ENCODE peak calls at places on chromosomes 12 and 14, in ten cellular contexts. O is choroid plexus epithelial cell, H is H9, V is type B pancreatic cell, C is IMR-90, L is retinal pigment epithelial cell, Q is kidney, G is psoas muscle, J is heart right ventricle, W is pancreas. U is an unnamed sample.

GRCh38 chr12:110141389-110141788 is 17.2 kb downstream of the IFT81 start:
- DNase-seq in O (peak), H (no peak), V (no peak), C (peak), L (no peak), Q (no peak), G (peak), J (peak), W (no peak), U (peak)

GRCh38 chr14:54568821-54569591 is 2.1 kb downstream of the SAMD4A start:
- DNase-seq in O (peak), H (no peak), V (no peak), C (peak), L (no peak), Q (peak), G (peak), J (no peak), W (no peak), U (no peak)

GRCh38 chr12:18135509-18135908 is 45.5 kb upstream of the RERGL start:
- DNase-seq in O (peak), H (no peak), V (no peak), C (no peak), L (no peak), Q (no peak), G (no peak), J (no peak), W (no peak), U (no peak)

GRCh38 chr14:53412819-53413664 is 259.9 kb upstream of the DDHD1 start:
- DNase-seq in O (peak), H (no peak), V (no peak), C (no peak), L (no peak), Q (no peak), G (no peak), J (no peak), W (no peak), U (no peak)

GRCh38 chr14:20485900-20486299 is 16.7 kb downstream of the PNP start:
- DNase-seq in O (no peak), H (peak), V (no peak), C (no peak), L (no peak), Q (no peak), G (no peak), J (no peak), W (no peak), U (no peak)

GRCh38 chr14:22268875-22269274 is 320.1 kb downstream of the DAD1 start:
- DNase-seq in O (peak), H (no peak), V (no peak), C (peak), L (peak), Q (no peak), G (no peak), J (no peak), W (no peak), U (no peak)

GRCh38 chr12:92952394-92952793 is 23.3 kb upstream of the EEA1 start:
- DNase-seq in O (no peak), H (no peak), V (no peak), C (no peak), L (no peak), Q (no peak), G (no peak), J (no peak), W (no peak), U (no peak)

GRCh38 chr12:57160021-57160420 is 12.6 kb upstream of the LRP1-AS start:
- DNase-seq in O (no peak), H (no peak), V (no peak), C (no peak), L (no peak), Q (no peak), G (no peak), J (no peak), W (no peak), U (no peak)

GRCh38 chr12:124471828-124472227 is 95.6 kb downstream of the NCOR2 start:
- DNase-seq in O (no peak), H (no peak), V (no peak), C (no peak), L (no peak), Q (no peak), G (no peak), J (no peak), W (no peak), U (no peak)

GRCh38 chr12:13358391-13358905 is 161.9 kb downstream of the EMP1 start:
- DNase-seq in O (no peak), H (no peak), V (no peak), C (no peak), L (no peak), Q (no peak), G (no peak), J (no peak), W (no peak), U (no peak)
- TF ChIP-seq CTCF in O (no peak), H (no peak), V (no peak), C (no peak), L (no peak), Q (no peak), G (no peak), J (no peak), W (no peak), U (no peak)

DNA sequence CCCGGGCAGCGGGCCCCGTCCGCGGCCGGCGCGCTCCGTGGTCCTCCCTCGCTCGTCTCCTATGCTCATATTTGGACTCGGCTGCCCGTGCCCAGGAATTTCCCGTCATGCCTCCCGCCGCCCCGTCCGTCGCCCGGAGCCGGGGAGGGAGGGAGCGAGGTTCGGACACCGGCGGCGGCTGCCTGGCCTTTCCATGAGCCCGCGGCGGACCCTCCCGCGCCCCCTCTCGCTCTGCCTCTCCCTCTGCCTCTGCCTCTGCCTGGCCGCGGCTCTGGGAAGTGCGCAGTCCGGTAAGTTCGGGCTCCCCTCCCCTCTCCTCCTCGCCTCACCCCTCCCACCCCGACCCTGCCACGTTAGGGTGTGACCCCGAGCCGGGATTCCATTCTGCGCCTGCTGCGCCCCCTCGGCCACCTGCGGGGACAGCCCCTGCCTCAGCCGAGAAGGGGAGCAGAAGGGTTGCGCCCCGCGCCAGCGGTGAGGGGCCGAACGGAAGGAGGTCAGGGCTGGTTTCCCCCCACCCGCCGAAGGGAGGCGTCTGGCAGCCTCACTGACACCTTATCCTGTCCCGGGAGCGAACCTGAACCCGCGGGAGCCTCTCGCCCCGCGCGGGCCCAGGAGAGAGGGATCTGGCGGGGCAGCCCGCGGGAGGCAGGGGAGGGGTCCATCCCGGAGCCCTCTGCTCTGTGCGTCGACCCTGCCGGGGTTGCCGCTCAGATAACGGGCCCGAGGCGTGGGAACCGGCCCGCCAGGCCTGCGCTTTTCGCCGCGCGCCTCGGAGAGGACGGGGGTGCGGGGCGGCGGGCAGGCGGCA is at the start of gene MSRB3:
- DNase-seq in O (peak), H (peak), V (peak), C (peak), L (no peak), Q (peak), G (peak), J (peak), W (peak), U (peak)
- TF ChIP-seq CTCF in O (peak), H (peak), V (peak), C (no peak), L (peak), Q (no peak), G (no peak), J (no peak), W (no peak), U (peak)

DNA sequence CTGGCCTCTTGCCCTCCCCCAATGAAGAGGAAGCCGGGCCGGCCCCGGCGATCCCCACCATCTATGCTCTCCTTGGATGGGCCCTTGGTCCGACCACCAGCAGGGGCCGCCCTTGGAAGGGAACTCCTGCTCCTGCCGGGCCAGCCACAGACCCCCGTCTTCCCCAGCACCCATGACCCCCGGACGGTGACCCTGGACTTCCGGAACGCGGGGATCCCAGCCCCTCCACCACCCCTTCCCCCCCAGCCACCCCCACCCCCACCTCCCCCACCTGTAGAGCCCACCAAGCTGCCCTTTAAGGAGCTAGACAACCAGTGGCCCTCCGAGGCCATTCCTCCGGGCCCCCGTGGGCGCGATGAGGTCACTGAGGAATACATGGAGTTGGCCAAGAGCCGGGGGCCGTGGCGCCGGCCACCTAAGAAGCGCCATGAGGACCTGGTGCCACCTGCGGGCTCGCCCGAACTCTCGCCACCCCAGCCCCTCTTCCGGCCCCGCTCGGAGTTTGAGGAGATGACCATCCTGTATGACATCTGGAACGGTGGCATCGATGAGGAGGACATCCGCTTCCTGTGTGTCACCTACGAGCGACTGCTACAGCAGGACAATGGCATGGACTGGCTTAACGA is 19.4 kb downstream of the SETD1B start:
- DNase-seq in O (no peak), H (peak), V (no peak), C (no peak), L (no peak), Q (peak), G (no peak), J (no peak), W (peak), U (no peak)
- TF ChIP-seq CTCF in O (peak), H (peak), V (no peak), C (no peak), L (peak), Q (no peak), G (no peak), J (no peak), W (no peak), U (peak)

GRCh38 chr12:120119395-120119973 is 2.9 kb upstream of the RAB35 start:
- DNase-seq in O (no peak), H (no peak), V (no peak), C (peak), L (no peak), Q (no peak), G (no peak), J (no peak), W (no peak), U (no peak)

GRCh38 chr12:120116792-120117651 is 469 bp upstream of the RAB35 start:
- DNase-seq in O (peak), H (peak), V (peak), C (peak), L (peak), Q (peak), G (peak), J (peak), W (peak), U (peak)

GRCh38 chr12:120116443-120116791 is at the start of gene RAB35:
- DNase-seq in O (no peak), H (no peak), V (no peak), C (no peak), L (no peak), Q (no peak), G (no peak), J (no peak), W (no peak), U (no peak)

GRCh38 chr12:120118710-120119097 is 2.2 kb upstream of the RAB35 start:
- DNase-seq in O (no peak), H (no peak), V (no peak), C (peak), L (no peak), Q (no peak), G (no peak), J (no peak), W (no peak), U (no peak)

GRCh38 chr12:120117961-120118709 is 1.6 kb upstream of the RAB35 start:
- DNase-seq in O (peak), H (peak), V (no peak), C (peak), L (no peak), Q (no peak), G (no peak), J (no peak), W (no peak), U (no peak)
- TF ChIP-seq CTCF in O (no peak), H (no peak), V (no peak), C (no peak), L (no peak), Q (no peak), G (no peak), J (no peak), W (no peak), U (no peak)

DNA sequence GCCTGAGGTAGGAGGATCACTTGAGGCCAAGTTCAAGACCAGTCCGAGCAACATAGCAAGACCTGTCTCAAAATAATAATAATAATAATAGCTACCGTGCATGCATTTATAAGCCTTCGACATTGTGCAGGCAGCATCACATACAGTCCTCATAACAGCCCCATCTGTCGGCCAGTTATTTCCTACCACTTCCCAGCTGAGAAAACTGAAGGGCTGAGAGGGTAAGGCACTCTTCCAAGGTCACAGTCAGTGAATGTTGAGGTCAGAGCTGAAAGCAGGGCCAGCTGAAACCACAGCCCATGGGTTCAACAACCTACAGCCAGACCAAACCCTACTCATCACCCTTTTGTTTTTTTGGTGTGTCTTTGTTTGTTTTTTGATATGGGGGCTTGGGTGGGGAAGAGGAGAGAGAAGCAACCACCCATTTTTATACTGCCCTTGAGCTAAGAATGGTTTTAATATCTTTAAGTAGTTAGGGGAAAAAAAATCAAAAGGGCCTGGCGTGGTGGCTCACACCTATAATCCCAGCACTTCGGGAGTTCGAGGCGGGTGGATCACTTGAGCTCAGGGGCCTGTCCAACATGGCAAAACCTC is 16.8 kb upstream of the ITPK1 start:
- DNase-seq in O (peak), H (peak), V (no peak), C (peak), L (no peak), Q (no peak), G (no peak), J (no peak), W (no peak), U (no peak)
- TF ChIP-seq CTCF in O (peak), H (peak), V (peak), C (peak), L (peak), Q (peak), G (peak), J (peak), W (peak), U (peak)

DNA sequence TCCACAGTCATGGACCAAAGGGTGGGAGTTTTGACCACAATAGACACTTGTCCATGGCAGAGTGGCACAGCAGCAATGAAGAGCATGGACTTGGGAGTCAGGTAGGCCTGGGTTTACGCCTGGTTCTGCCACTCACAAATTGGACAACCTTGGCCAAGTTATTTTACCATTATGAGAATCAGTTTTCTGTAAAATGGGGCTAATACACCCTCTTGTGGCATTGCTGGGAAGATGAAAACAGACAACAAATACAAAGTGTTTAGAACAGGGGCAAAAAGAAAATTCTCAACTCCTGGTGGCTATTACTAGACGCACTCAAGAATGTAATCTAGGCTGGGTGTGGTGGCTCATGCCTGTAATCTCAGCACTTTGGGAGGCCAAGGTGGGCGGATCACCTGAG is 2.6 kb downstream of the C12orf43 start:
- DNase-seq in O (no peak), H (no peak), V (no peak), C (no peak), L (no peak), Q (no peak), G (no peak), J (no peak), W (no peak), U (no peak)
- TF ChIP-seq CTCF in O (peak), H (peak), V (peak), C (no peak), L (no peak), Q (no peak), G (no peak), J (no peak), W (no peak), U (no peak)

DNA sequence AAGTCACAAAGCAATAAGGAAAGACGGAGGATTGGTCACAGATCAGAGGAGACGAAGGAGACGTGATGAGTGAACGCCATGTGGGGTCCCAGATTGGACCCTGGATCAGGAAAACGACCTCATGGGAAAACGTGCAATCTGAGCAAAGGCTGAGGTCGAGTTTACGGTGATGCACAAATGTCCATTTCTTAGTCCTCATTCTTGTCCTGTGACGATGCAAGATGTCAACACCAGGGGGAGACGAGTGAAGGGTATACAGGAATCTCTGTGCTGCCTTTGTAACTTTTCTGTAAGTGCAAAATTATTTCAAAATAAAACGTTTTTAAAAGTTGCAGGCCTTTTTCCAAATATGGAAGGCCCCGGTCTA is 329.8 kb downstream of the MED13L start:
- DNase-seq in O (no peak), H (no peak), V (no peak), C (no peak), L (no peak), Q (no peak), G (no peak), J (no peak), W (no peak), U (no peak)
- TF ChIP-seq CTCF in O (peak), H (peak), V (no peak), C (peak), L (peak), Q (no peak), G (no peak), J (no peak), W (no peak), U (no peak)

U was measured in AG09319.